ENCODE peak calls at places on chromosomes 5 and 9, in ten cellular contexts. M is pancreas, P is adipocyte, E is colonic mucosa, L is tibial artery, Y is neural progenitor cell, T is thoracic aorta, Z is uterus, C is aorta, O is osteoblast. K is an unnamed sample.

GRCh38 chr9:32584784-32585183 is 11.8 kb upstream of the NDUFB6 start:
- DNase-seq in M (no peak), L (no peak), T (no peak), Z (no peak), C (no peak), O (no peak), E (no peak), P (peak; percentile 16), Y (no peak), K (no peak)

GRCh38 chr5:115354246-115354645 is 57.8 kb upstream of the CCDC112 start:
- DNase-seq in T (no peak), O (no peak), Y (no peak), L (no peak), Z (no peak), C (no peak), M (no peak), E (no peak), P (no peak), K (no peak)

GRCh38 chr5:130720355-130720754 is 444.7 kb downstream of the HINT1 start:
- DNase-seq in E (no peak), L (no peak), Y (peak; percentile 71), P (peak; percentile 73), O (peak; percentile 60), T (no peak), M (no peak), Z (no peak), C (no peak), K (no peak)

GRCh38 chr5:126516133-126516532 is 78.9 kb downstream of the ALDH7A1 start:
- DNase-seq in C (no peak), P (peak; percentile 66), O (no peak), Y (no peak), Z (no peak), L (no peak), E (no peak), M (no peak), T (no peak), K (no peak)

GRCh38 chr5:172411423-172412111 is 42.8 kb downstream of the SH3PXD2B start:
- DNase-seq in O (no peak), P (peak; percentile 59), E (no peak), Y (no peak), L (no peak), Z (no peak), M (no peak), T (no peak), C (no peak), K (no peak)

GRCh38 chr9:124327488-124327887 is 69.7 kb downstream of the NEK6 start:
- DNase-seq in P (no peak), M (peak; percentile 47), Y (no peak), T (no peak), E (no peak), Z (no peak), O (no peak), C (no peak), L (no peak), K (no peak)

GRCh38 chr5:143433680-143434079 is 30.2 kb upstream of the NR3C1 start:
- DNase-seq in Y (no peak), Z (no peak), M (no peak), T (no peak), L (no peak), P (no peak), O (no peak), C (no peak), E (no peak), K (no peak)

GRCh38 chr5:39256472-39256871 is 37.1 kb upstream of the FYB1 start:
- DNase-seq in Z (no peak), O (peak; percentile 80), E (peak; percentile 24), T (no peak), M (no peak), C (no peak), Y (no peak), L (no peak), P (peak; percentile 82), K (no peak)

GRCh38 chr9:109455391-109455790 is 42.7 kb downstream of the PTPN3 start:
- DNase-seq in T (no peak), E (no peak), Y (peak; percentile 46), L (no peak), Z (no peak), M (no peak), C (no peak), P (no peak), O (no peak), K (no peak)

GRCh38 chr9:14366071-14366470 is 52.1 kb upstream of the NFIB start:
- DNase-seq in C (no peak), Y (no peak), M (no peak), Z (peak; percentile 69), E (no peak), L (peak; percentile 82), T (no peak), P (peak; percentile 98), O (peak; percentile 45), K (no peak)

GRCh38 chr9:95082401-95083084 is 235.0 kb downstream of the FANCC start:
- DNase-seq in T (no peak), E (no peak), Z (no peak), C (peak; percentile 40), Y (no peak), P (no peak), O (peak; percentile 69), M (no peak), L (peak; percentile 69), K (no peak)

GRCh38 chr5:179866241-179867078 is 7.8 kb upstream of the MRNIP start:
- DNase-seq in Z (no peak), M (no peak), C (peak; percentile 69), T (no peak), E (no peak), L (no peak), P (no peak), Y (no peak), O (peak; percentile 84), K (no peak)

GRCh38 chr9:33750839-33751339 is 44.5 kb upstream of the PRSS3 start:
- DNase-seq in Y (no peak), Z (no peak), P (peak; percentile 48), T (no peak), L (no peak), C (no peak), E (no peak), M (peak; percentile 72), O (peak; percentile 56), K (no peak)

GRCh38 chr9:133894377-133895321 is 97.5 kb downstream of the VAV2 start:
- DNase-seq in Z (no peak), M (no peak), O (peak; percentile 66), C (no peak), E (no peak), P (no peak), L (no peak), T (no peak), Y (no peak), K (no peak)

GRCh38 chr9:90884178-90884577 is 82.6 kb downstream of the SYK start:
- DNase-seq in L (no peak), M (no peak), Y (no peak), T (no peak), C (no peak), P (no peak), O (no peak), E (no peak), Z (no peak), K (no peak)

GRCh38 chr5:165039748-165040147 is 1534.3 kb downstream of the MAT2B start:
- DNase-seq in L (no peak), O (no peak), Z (no peak), Y (peak; percentile 21), P (no peak), C (no peak), M (no peak), T (no peak), E (no peak), K (no peak)

GRCh38 chr5:53397845-53398244 is 82.6 kb upstream of the FST start:
- DNase-seq in L (peak; percentile 78), M (no peak), Y (no peak), C (peak; percentile 73), E (no peak), Z (no peak), P (peak; percentile 56), T (no peak), O (peak; percentile 17), K (no peak)

GRCh38 chr5:147303251-147303650 is 68.4 kb downstream of the STK32A start:
- DNase-seq in T (peak; percentile 10), L (no peak), P (peak; percentile 6), C (no peak), E (no peak), O (peak; percentile 42), Y (no peak), M (no peak), Z (no peak), K (no peak)

GRCh38 chr5:116361171-116361967 is 213.3 kb downstream of the SEMA6A start:
- DNase-seq in L (no peak), P (peak; percentile 25), E (peak; percentile 60), O (peak; percentile 72), M (peak; percentile 75), Z (peak; percentile 30), T (no peak), Y (peak; percentile 84), C (peak; percentile 81), K (no peak)

GRCh38 chr9:127815512-127816361 is 13.1 kb downstream of the FPGS start:
- DNase-seq in E (no peak), L (no peak), Z (no peak), T (no peak), M (no peak), Y (no peak), O (peak; percentile 71), P (no peak), C (no peak), K (no peak)

GRCh38 chr9:81682177-81682576 is 7.2 kb downstream of the TLE1 start:
- DNase-seq in C (no peak), T (no peak), M (no peak), L (no peak), Z (no peak), Y (no peak), O (no peak), P (no peak), E (no peak), K (no peak)

GRCh38 chr5:150146235-150146634 is 9.4 kb downstream of the PDGFRB start:
- DNase-seq in T (no peak), Y (no peak), O (no peak), E (no peak), M (no peak), L (no peak), P (no peak), C (no peak), Z (no peak), K (no peak)
- H3K4me1 ChIP-seq in T (peaks cover 100% of the 10 kb centered on the region), Y (peaks cover 32% of the 10 kb centered on the region), O (peaks cover 84% of the 10 kb centered on the region), E (no peaks in the 10 kb centered on the region), M (no peaks in the 10 kb centered on the region), L (peaks cover 99% of the 10 kb centered on the region), P (peaks cover 99% of the 10 kb centered on the region), C (peaks cover 3% of the 10 kb centered on the region), Z (peaks cover 34% of the 10 kb centered on the region), K (no peaks in the 10 kb centered on the region)

GRCh38 chr5:151155149-151155776 is 2.3 kb downstream of the ANXA6 start:
- DNase-seq in Y (no peak), Z (no peak), C (no peak), T (no peak), O (no peak), M (no peak), E (peak; percentile 39), L (no peak), P (no peak), K (peak; percentile 56)
- H3K4me1 ChIP-seq in Y (peaks cover 27% of the 10 kb centered on the region), Z (peaks cover 8% of the 10 kb centered on the region), C (peaks cover 4% of the 10 kb centered on the region), T (peaks cover 73% of the 10 kb centered on the region), O (peaks cover 59% of the 10 kb centered on the region), M (peaks cover 3% of the 10 kb centered on the region), E (peaks cover 7% of the 10 kb centered on the region), L (peaks cover 75% of the 10 kb centered on the region), P (peaks cover 69% of the 10 kb centered on the region), K (peaks cover 72% of the 10 kb centered on the region)

GRCh38 chr5:173887610-173888472 is at the start of gene CPEB4:
- DNase-seq in Z (peak; percentile 98), Y (peak; percentile 100), C (peak; percentile 98), L (peak; percentile 100), O (peak; percentile 99), P (peak; percentile 100), E (peak; percentile 99), T (peak; percentile 97), M (peak; percentile 99), K (peak; percentile 94)
- H3K4me1 ChIP-seq in Z (no peaks in the 10 kb centered on the region), Y (no peaks in the 10 kb centered on the region), C (no peaks in the 10 kb centered on the region), L (peaks cover 25% of the 10 kb centered on the region), O (peaks cover 37% of the 10 kb centered on the region), P (peaks cover 24% of the 10 kb centered on the region), E (peaks cover 8% of the 10 kb centered on the region), T (peaks cover 21% of the 10 kb centered on the region), M (no peaks in the 10 kb centered on the region), K (peaks cover 67% of the 10 kb centered on the region)

GRCh38 chr5:15500326-15500958 is 462 bp downstream of the FBXL7 start:
- DNase-seq in C (peak; percentile 93), Z (peak; percentile 64), T (peak; percentile 38), E (peak; percentile 39), O (peak; percentile 86), L (peak; percentile 85), M (peak; percentile 72), Y (peak; percentile 68), P (peak; percentile 79), K (no peak)
- H3K4me1 ChIP-seq in C (peaks cover 9% of the 10 kb centered on the region), Z (no peaks in the 10 kb centered on the region), T (peaks cover 34% of the 10 kb centered on the region), E (no peaks in the 10 kb centered on the region), O (peaks cover 21% of the 10 kb centered on the region), L (peaks cover 19% of the 10 kb centered on the region), M (no peaks in the 10 kb centered on the region), Y (peaks cover 26% of the 10 kb centered on the region), P (peaks cover 14% of the 10 kb centered on the region), K (no peaks in the 10 kb centered on the region)

K was measured in CD8-positive, alpha-beta memory T cell.